ENCODE peak calls at places on chromosomes 11 and 22, in four cellular contexts. T, F, R and X are unnamed samples.

GRCh38 chr11:66388746-66389386 is 17.3 kb upstream of the SLC29A2 start:
- DNase-seq in R (peak), T (peak), F (peak), X (peak)

GRCh38 chr11:85950317-85951048 is 95.3 kb downstream of the CCDC83 start:
- DNase-seq in T (no peak), F (no peak), R (no peak), X (no peak)

GRCh38 chr11:12441081-12441801 is 63.9 kb downstream of the PARVA start:
- DNase-seq in R (no peak), T (no peak), F (no peak), X (peak)

GRCh38 chr22:23380230-23380573 is 199.9 kb downstream of the IGLL1 start:
- DNase-seq in R (no peak), F (no peak), T (no peak), X (no peak)

GRCh38 chr11:123227763-123228488 is 32.9 kb upstream of the CLMP start:
- DNase-seq in R (no peak), T (no peak), F (no peak), X (no peak)

GRCh38 chr11:15170170-15170569 is 55.4 kb downstream of the INSC start:
- DNase-seq in R (no peak), T (no peak), F (no peak), X (peak)

GRCh38 chr22:38355275-38355674 is 38.0 kb upstream of the CSNK1E start:
- DNase-seq in F (no peak), R (no peak), T (no peak), X (no peak)

GRCh38 chr11:130689222-130689908 is 226.9 kb downstream of the SNX19 start:
- DNase-seq in T (no peak), F (no peak), R (no peak), X (peak)

GRCh38 chr22:35010543-35010942 is 55.4 kb upstream of the ISX start:
- DNase-seq in R (no peak), F (no peak), T (no peak), X (no peak)

GRCh38 chr11:117888140-117888561 is 11.7 kb upstream of the FXYD6 start:
- DNase-seq in R (no peak), T (peak), F (no peak), X (no peak)

GRCh38 chr11:76663461-76663760 is 7.1 kb downstream of the LRRC32 start:
- DNase-seq in F (no peak), T (no peak), R (no peak), X (no peak)

GRCh38 chr11:61603667-61604066 is 22.8 kb upstream of the SYT7 start:
- DNase-seq in T (no peak), R (no peak), F (no peak), X (no peak)

GRCh38 chr22:27580311-27580897 is 221.2 kb downstream of the MN1 start:
- DNase-seq in R (no peak), T (no peak), F (no peak), X (no peak)

GRCh38 chr22:38867496-38868285 is 4.3 kb downstream of the CBX6 start:
- DNase-seq in F (no peak), T (no peak), R (no peak), X (no peak)

GRCh38 chr11:130666781-130667251 is 218.4 kb downstream of the ADAMTS15 start:
- DNase-seq in R (no peak), F (no peak), T (no peak), X (no peak)

GRCh38 chr11:69006816-69007215 is 6.2 kb downstream of the MRGPRF start:
- DNase-seq in R (peak), T (no peak), F (no peak), X (no peak)

GRCh38 chr11:76207642-76208378 is 1.5 kb upstream of the WNT11 start:
- DNase-seq in R (peak), F (peak), T (peak), X (peak)

GRCh38 chr11:36345084-36345511 is 49.0 kb downstream of the PRR5L start:
- DNase-seq in R (no peak), F (no peak), T (no peak), X (no peak)

GRCh38 chr11:11010624-11011127 is 152.8 kb upstream of the ZBED5 start:
- DNase-seq in R (no peak), T (peak), F (peak), X (peak)

GRCh38 chr11:88552377-88553029 is 215.0 kb upstream of the CTSC start:
- DNase-seq in F (peak), T (no peak), R (peak), X (peak)

GRCh38 chr22:33000342-33001280 is 57.6 kb downstream of the SYN3 start:
- DNase-seq in F (peak), T (peak), R (no peak), X (peak)

GRCh38 chr11:68206211-68206610 is 6.9 kb downstream of the KMT5B start:
- DNase-seq in R (no peak), F (no peak), T (no peak), X (peak)

GRCh38 chr11:36000616-36001190 is 56.8 kb downstream of the LDLRAD3 start:
- DNase-seq in F (no peak), T (no peak), R (no peak), X (no peak)

GRCh38 chr11:27870985-27871485 is 170.8 kb upstream of the BDNF start:
- DNase-seq in R (no peak), F (no peak), T (no peak), X (no peak)

GRCh38 chr11:3073029-3073435 is 15.8 kb upstream of the CARS1 start:
- DNase-seq in T (no peak), F (no peak), R (no peak), X (peak)

GRCh38 chr11:75160328-75160757 is 9.4 kb downstream of the SLCO2B1 start:
- DNase-seq in R (no peak), F (no peak), T (no peak), X (no peak)

GRCh38 chr11:2138436-2139117 is 612 bp downstream of the IGF2 start:
- DNase-seq in R (no peak), F (peak), T (no peak), X (no peak)

GRCh38 chr22:44292007-44292370 is 20.8 kb downstream of the SHISAL1 start:
- DNase-seq in F (no peak), T (no peak), R (no peak), X (no peak)

GRCh38 chr11:125494987-125495725 is 909 bp downstream of the FEZ1 start:
- DNase-seq in T (no peak), F (peak), R (peak), X (peak)
- H3K4me3 ChIP-seq in T (peak), F (peak), R (peak), X (peak)

DNA sequence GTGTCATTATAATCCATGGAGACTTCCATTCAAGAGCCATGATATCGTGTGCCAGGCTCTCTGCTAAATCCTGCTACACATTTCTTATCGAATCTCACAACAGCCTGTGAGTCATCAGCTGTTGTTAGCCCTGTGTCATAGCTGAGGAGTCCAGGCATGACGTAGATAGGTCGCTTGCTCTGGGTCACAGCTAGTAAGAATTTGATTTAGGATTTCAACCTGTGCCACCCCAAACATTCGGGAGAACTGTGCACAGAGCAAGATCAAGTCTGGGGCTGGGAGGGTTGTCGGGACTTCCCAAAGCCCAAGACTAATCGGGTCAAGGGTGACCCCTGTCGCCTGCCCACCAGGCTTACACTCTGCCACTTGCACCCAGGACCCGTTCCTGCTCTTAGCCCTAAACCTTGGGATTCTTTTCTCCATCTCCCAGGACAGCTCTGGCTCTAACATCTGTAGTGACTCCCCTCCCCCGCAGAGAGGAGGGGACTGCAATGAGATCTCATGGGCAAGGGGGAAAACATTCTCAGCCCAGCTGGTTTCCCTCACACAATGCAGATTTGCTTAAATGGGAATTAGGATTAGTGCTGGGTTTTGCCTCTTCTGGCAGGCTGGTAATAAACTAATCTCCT is 34.3 kb downstream of the TSPAN18 start:
- DNase-seq in R (no peak), F (no peak), T (peak), X (peak)
- TF ChIP-seq CTCF in R (no peak), F (no peak), T (no peak), X (no peak)

GRCh38 chr11:63761173-63761572 is 7.4 kb downstream of the ZFTA start:
- DNase-seq in T (no peak), F (no peak), R (no peak), X (no peak)

GRCh38 chr11:63763506-63764200 is 4.9 kb downstream of the ZFTA start:
- DNase-seq in F (peak), T (no peak), R (peak), X (no peak)

GRCh38 chr11:63762662-63763505 is 5.7 kb downstream of the ZFTA start:
- DNase-seq in F (peak), T (no peak), R (peak), X (peak)

GRCh38 chr11:63760487-63761079 is 8.0 kb downstream of the ZFTA start:
- DNase-seq in T (no peak), R (no peak), F (no peak), X (no peak)

DNA sequence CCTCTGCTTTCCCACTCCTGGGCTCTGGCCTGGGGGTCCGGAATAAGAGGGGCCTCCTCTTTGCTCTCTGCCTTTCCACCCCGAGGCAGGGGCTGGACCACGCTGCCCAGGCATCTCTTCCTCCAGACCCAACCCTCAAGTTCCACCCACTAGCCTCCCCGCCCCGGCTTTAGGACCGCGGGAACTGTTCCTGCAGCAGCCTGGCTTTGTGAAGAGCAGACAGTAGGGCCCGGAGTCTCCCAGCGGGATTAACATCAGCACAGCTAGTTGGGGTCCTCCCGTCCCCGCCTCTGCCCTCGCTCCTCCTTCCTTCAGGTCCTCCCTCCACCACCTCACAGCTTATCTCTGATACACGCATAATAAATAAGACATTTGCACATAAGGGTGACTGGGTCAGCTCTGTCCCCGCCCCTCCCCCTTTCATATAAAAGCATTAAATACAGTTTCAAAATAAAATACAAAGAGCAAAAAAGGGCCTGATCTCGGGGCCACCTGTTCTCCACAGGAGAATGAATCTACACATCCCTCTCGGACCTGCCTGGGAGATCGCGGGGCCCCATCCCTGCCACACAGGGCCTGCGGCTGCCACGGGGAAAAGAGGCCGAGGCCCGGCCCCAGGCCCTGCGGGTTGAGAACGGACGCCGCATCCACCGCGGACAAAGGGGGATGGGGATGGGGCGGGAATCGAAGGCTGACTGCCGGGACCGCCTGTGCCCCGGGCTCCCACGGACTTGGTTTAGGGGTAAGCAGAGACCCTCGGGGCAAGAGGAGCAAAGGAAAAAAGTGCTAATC is 6.5 kb downstream of the ZFTA start:
- DNase-seq in T (no peak), R (no peak), F (peak), X (no peak)
- H3K4me3 ChIP-seq in T (peak), R (peak), F (peak), X (no peak)

GRCh38 chr11:106304274-106304673 is 226.8 kb downstream of the AASDHPPT start:
- DNase-seq in R (no peak), T (no peak), F (no peak), X (peak)

GRCh38 chr11:106309070-106309684 is 231.7 kb downstream of the AASDHPPT start:
- DNase-seq in F (no peak), T (no peak), R (no peak), X (no peak)

GRCh38 chr11:106305458-106305857 is 228.0 kb downstream of the AASDHPPT start:
- DNase-seq in R (no peak), T (no peak), F (no peak), X (no peak)

GRCh38 chr11:106302416-106302815 is 225.0 kb downstream of the AASDHPPT start:
- DNase-seq in R (no peak), T (no peak), F (no peak), X (no peak)

GRCh38 chr11:106306942-106307341 is 229.5 kb downstream of the AASDHPPT start:
- DNase-seq in F (no peak), T (no peak), R (no peak), X (peak)
- TF ChIP-seq CTCF in F (no peak), T (no peak), R (no peak), X (peak)